ENCODE peak calls at places on chromosomes 6 and 20, in nine cellular contexts. One of them, this sample, is unnamed.

GRCh38 chr6:119116712-119117281 is 38.3 kb upstream of the FAM184A start:
- DNase-seq in endothelial cell of umbilical vein: peak
- DNase-seq in suprapubic skin: no peak
- DNase-seq in HCT116: no peak
- DNase-seq in prostate gland: no peak
- DNase-seq in HepG2: no peak
- DNase-seq in K562: no peak
- DNase-seq in stomach: no peak
- DNase-seq in breast epithelium: no peak
- DNase-seq in this sample: no peak

GRCh38 chr6:36177166-36177565 is 19.4 kb upstream of the BRPF3 start:
- DNase-seq in K562: no peak
- DNase-seq in prostate gland: no peak
- DNase-seq in breast epithelium: no peak
- DNase-seq in endothelial cell of umbilical vein: no peak
- DNase-seq in stomach: no peak
- DNase-seq in HepG2: no peak
- DNase-seq in suprapubic skin: no peak
- DNase-seq in HCT116: no peak
- DNase-seq in this sample: no peak

GRCh38 chr6:42200035-42200434 is 5.3 kb upstream of the GUCA1B start:
- DNase-seq in stomach: no peak
- DNase-seq in HepG2: peak
- DNase-seq in endothelial cell of umbilical vein: no peak
- DNase-seq in suprapubic skin: no peak
- DNase-seq in prostate gland: peak
- DNase-seq in breast epithelium: no peak
- DNase-seq in K562: no peak
- DNase-seq in HCT116: no peak
- DNase-seq in this sample: no peak

GRCh38 chr6:127641905-127642304 is 64.9 kb downstream of the C6orf58 start:
- DNase-seq in HepG2: peak
- DNase-seq in stomach: no peak
- DNase-seq in suprapubic skin: no peak
- DNase-seq in breast epithelium: no peak
- DNase-seq in K562: no peak
- DNase-seq in HCT116: peak
- DNase-seq in endothelial cell of umbilical vein: peak
- DNase-seq in prostate gland: no peak
- DNase-seq in this sample: no peak

GRCh38 chr20:1827974-1828785 is 67.0 kb upstream of the SIRPA start:
- DNase-seq in prostate gland: peak
- DNase-seq in endothelial cell of umbilical vein: no peak
- DNase-seq in breast epithelium: peak
- DNase-seq in HepG2: peak
- DNase-seq in HCT116: peak
- DNase-seq in K562: no peak
- DNase-seq in stomach: peak
- DNase-seq in suprapubic skin: no peak
- DNase-seq in this sample: peak

GRCh38 chr20:30921286-30922071 is 336.0 kb upstream of the DEFB115 start:
- DNase-seq in suprapubic skin: no peak
- DNase-seq in prostate gland: no peak
- DNase-seq in stomach: no peak
- DNase-seq in K562: no peak
- DNase-seq in endothelial cell of umbilical vein: no peak
- DNase-seq in HepG2: no peak
- DNase-seq in breast epithelium: no peak
- DNase-seq in HCT116: no peak
- DNase-seq in this sample: no peak

GRCh38 chr20:22374678-22375590 is 209.4 kb downstream of the FOXA2 start:
- DNase-seq in HCT116: no peak
- DNase-seq in breast epithelium: no peak
- DNase-seq in prostate gland: no peak
- DNase-seq in suprapubic skin: no peak
- DNase-seq in stomach: no peak
- DNase-seq in HepG2: no peak
- DNase-seq in K562: no peak
- DNase-seq in endothelial cell of umbilical vein: no peak
- DNase-seq in this sample: no peak

GRCh38 chr6:26107935-26108334 is 20.7 kb downstream of the HFE start:
- DNase-seq in HCT116: no peak
- DNase-seq in prostate gland: no peak
- DNase-seq in breast epithelium: no peak
- DNase-seq in K562: peak
- DNase-seq in suprapubic skin: no peak
- DNase-seq in HepG2: no peak
- DNase-seq in stomach: no peak
- DNase-seq in endothelial cell of umbilical vein: no peak
- DNase-seq in this sample: no peak

GRCh38 chr20:23165307-23165750 is 79.2 kb upstream of the CD93 start:
- DNase-seq in HepG2: no peak
- DNase-seq in suprapubic skin: no peak
- DNase-seq in K562: peak
- DNase-seq in stomach: peak
- DNase-seq in endothelial cell of umbilical vein: no peak
- DNase-seq in breast epithelium: no peak
- DNase-seq in prostate gland: no peak
- DNase-seq in HCT116: no peak
- DNase-seq in this sample: peak

GRCh38 chr6:36592221-36592655 is 1.9 kb upstream of the SRSF3 start:
- DNase-seq in HCT116: no peak
- DNase-seq in HepG2: no peak
- DNase-seq in K562: no peak
- DNase-seq in suprapubic skin: no peak
- DNase-seq in breast epithelium: no peak
- DNase-seq in endothelial cell of umbilical vein: no peak
- DNase-seq in stomach: no peak
- DNase-seq in prostate gland: no peak
- DNase-seq in this sample: peak

DNA sequence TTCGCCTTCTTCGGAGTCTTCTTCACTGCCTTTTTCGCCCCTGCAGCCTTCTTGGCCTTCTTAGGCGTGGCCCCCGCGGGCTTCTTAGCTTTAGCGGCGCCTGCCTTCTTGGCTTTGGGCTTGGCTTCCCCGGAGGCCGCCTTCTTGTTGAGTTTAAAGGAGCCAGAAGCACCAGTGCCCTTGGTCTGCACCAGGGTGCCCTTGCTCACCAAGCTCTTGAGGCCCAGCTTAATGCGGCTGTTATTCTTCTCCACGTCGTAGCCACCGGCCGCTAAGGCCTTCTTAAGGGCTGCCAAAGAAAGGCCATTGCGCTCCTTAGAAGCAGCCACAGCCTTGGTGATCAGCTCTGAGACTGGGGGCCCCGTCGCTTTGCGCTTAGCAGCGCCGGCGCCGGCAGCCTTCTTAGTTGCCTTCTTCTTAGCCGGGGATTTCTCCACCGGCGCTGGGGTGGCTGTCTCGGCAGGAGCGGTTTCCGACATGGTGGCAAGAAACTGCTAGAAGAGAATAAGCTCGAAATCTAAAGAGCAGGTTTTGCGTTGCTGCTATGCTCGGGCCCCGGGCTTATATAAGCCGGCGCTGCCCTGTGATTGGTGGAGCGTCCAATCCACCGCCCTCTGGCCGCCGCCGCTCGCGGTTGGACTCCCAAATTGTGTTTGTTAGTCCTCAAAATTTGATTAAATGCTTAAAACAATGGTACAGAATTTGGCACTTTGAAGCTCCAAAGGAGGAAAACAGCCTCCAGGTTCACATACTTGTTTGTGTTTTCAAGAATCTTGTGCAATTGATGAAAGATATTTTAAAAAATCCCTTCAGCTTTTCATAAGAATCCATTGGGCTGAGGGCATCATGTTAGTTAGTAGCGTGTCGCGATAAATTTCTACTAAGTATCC is 44.9 kb downstream of the OR2B2 start:
- DNase-seq in suprapubic skin: peak
- DNase-seq in HepG2: peak
- DNase-seq in prostate gland: no peak
- DNase-seq in HCT116: no peak
- DNase-seq in breast epithelium: no peak
- DNase-seq in K562: peak
- DNase-seq in endothelial cell of umbilical vein: peak
- DNase-seq in stomach: peak
- DNase-seq in this sample: peak
- TF ChIP-seq POLR2A in suprapubic skin: no peak
- TF ChIP-seq POLR2A in HepG2: peak
- TF ChIP-seq POLR2A in prostate gland: peak
- TF ChIP-seq POLR2A in HCT116: no peak
- TF ChIP-seq POLR2A in breast epithelium: peak
- TF ChIP-seq POLR2A in K562: peak
- TF ChIP-seq POLR2A in endothelial cell of umbilical vein: peak
- TF ChIP-seq POLR2A in stomach: peak
- TF ChIP-seq POLR2A in this sample: peak

DNA sequence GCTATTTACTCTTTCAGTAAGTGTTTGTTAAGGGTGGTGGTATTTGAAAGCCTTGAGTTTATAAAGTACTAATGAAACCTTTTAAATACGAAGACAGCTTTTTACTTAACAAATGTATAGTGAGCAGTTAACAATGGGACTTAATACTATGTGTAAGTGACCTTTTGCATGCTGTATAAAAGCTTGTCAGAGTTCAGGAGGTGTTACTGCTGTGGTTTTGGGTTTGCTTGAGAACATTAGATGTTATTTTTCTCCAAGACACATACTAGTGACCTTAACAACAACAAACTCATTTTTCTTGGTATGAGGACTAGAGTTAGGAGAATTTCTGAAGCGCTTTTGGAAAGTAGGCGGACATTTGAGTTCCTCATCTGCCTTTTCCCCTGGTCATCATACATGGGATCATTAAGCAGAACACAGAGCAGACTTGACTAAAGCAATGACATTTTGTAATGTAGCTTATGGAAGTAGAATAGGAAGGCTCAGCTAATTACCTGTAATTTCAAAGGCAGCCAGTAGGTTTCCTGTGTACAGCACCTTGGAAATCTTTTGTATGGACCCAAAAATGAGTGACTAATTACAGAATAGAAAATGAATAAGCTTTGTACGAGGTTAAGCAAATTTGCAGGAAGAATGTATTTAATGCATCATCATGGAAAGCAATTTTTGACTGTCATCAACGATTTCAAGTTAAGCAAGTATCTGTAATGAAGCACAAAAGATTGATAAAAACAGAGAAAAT is 14.1 kb downstream of the CDYL start:
- DNase-seq in HepG2: no peak
- DNase-seq in stomach: no peak
- DNase-seq in suprapubic skin: no peak
- DNase-seq in HCT116: no peak
- DNase-seq in breast epithelium: no peak
- DNase-seq in prostate gland: no peak
- DNase-seq in K562: no peak
- DNase-seq in endothelial cell of umbilical vein: no peak
- DNase-seq in this sample: no peak
- TF ChIP-seq CTCF in HepG2: no peak
- TF ChIP-seq CTCF in stomach: no peak
- TF ChIP-seq CTCF in suprapubic skin: no peak
- TF ChIP-seq CTCF in HCT116: peak
- TF ChIP-seq CTCF in breast epithelium: no peak
- TF ChIP-seq CTCF in prostate gland: no peak
- TF ChIP-seq CTCF in K562: peak
- TF ChIP-seq CTCF in endothelial cell of umbilical vein: no peak
- TF ChIP-seq CTCF in this sample: no peak

DNA sequence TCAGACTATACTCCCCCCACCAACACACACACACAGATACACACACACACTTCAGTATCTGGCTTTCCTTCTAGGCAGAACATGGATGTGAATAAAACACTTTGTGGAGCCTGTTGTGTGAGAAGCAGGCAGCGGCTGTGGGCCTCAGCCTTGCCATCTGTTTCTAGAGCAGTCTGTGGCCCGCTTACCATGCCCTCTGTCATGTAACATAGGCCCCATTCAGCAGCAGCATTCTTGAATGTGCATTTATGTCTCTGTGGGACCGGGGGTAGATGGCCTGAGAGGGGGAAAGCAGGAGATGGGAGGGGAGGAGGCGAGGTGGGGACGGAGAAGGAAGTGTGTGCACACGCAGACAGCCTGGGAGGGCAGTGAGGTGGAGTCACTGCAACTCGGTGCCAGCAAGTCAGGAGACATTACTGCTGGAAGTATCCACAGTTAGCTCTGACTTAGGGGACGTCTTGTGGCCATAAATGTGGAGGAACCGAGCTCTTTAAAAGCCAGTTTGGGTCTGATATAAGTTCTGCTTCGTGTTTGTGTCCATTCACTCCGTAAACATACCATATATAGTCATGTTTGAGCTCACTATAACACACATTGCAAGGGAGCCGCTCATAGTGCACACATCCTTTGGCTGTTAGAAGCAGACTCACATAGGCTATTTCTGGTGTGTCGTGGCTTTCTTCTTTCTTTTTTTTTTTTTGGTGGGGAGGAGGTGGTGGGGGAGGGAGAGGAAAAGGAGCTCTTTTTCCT is 38.5 kb downstream of the RREB1 start:
- DNase-seq in prostate gland: peak
- DNase-seq in HCT116: no peak
- DNase-seq in suprapubic skin: peak
- DNase-seq in endothelial cell of umbilical vein: peak
- DNase-seq in breast epithelium: peak
- DNase-seq in HepG2: peak
- DNase-seq in stomach: peak
- DNase-seq in K562: no peak
- DNase-seq in this sample: peak
- TF ChIP-seq POLR2AphosphoS5 in prostate gland: peak
- TF ChIP-seq POLR2AphosphoS5 in HCT116: no peak
- TF ChIP-seq POLR2AphosphoS5 in suprapubic skin: peak
- TF ChIP-seq POLR2AphosphoS5 in endothelial cell of umbilical vein: no peak
- TF ChIP-seq POLR2AphosphoS5 in breast epithelium: no peak
- TF ChIP-seq POLR2AphosphoS5 in HepG2: no peak
- TF ChIP-seq POLR2AphosphoS5 in stomach: peak
- TF ChIP-seq POLR2AphosphoS5 in K562: peak
- TF ChIP-seq POLR2AphosphoS5 in this sample: peak

GRCh38 chr20:47662483-47663353 is 122.6 kb downstream of the SULF2 start:
- DNase-seq in HCT116: no peak
- DNase-seq in HepG2: no peak
- DNase-seq in K562: no peak
- DNase-seq in endothelial cell of umbilical vein: peak
- DNase-seq in suprapubic skin: no peak
- DNase-seq in stomach: no peak
- DNase-seq in breast epithelium: peak
- DNase-seq in prostate gland: no peak
- DNase-seq in this sample: no peak

GRCh38 chr20:47663354-47664067 is 121.8 kb downstream of the SULF2 start:
- DNase-seq in endothelial cell of umbilical vein: peak
- DNase-seq in breast epithelium: peak
- DNase-seq in stomach: peak
- DNase-seq in prostate gland: peak
- DNase-seq in K562: peak
- DNase-seq in suprapubic skin: peak
- DNase-seq in HCT116: peak
- DNase-seq in HepG2: peak
- DNase-seq in this sample: peak

GRCh38 chr20:47665221-47665991 is 119.9 kb downstream of the SULF2 start:
- DNase-seq in K562: no peak
- DNase-seq in HCT116: no peak
- DNase-seq in HepG2: no peak
- DNase-seq in stomach: no peak
- DNase-seq in prostate gland: no peak
- DNase-seq in suprapubic skin: peak
- DNase-seq in breast epithelium: no peak
- DNase-seq in endothelial cell of umbilical vein: no peak
- DNase-seq in this sample: no peak

GRCh38 chr20:47664744-47665143 is 120.5 kb downstream of the SULF2 start:
- DNase-seq in breast epithelium: no peak
- DNase-seq in suprapubic skin: no peak
- DNase-seq in HepG2: no peak
- DNase-seq in K562: no peak
- DNase-seq in endothelial cell of umbilical vein: no peak
- DNase-seq in prostate gland: no peak
- DNase-seq in HCT116: no peak
- DNase-seq in stomach: no peak
- DNase-seq in this sample: no peak

GRCh38 chr20:47664068-47664437 is 121.2 kb downstream of the SULF2 start:
- DNase-seq in stomach: no peak
- DNase-seq in K562: no peak
- DNase-seq in prostate gland: no peak
- DNase-seq in HCT116: no peak
- DNase-seq in HepG2: no peak
- DNase-seq in endothelial cell of umbilical vein: no peak
- DNase-seq in suprapubic skin: no peak
- DNase-seq in breast epithelium: no peak
- DNase-seq in this sample: peak
- TF ChIP-seq POLR2A in stomach: no peak
- TF ChIP-seq POLR2A in K562: no peak
- TF ChIP-seq POLR2A in prostate gland: no peak
- TF ChIP-seq POLR2A in HCT116: no peak
- TF ChIP-seq POLR2A in HepG2: no peak
- TF ChIP-seq POLR2A in endothelial cell of umbilical vein: no peak
- TF ChIP-seq POLR2A in suprapubic skin: no peak
- TF ChIP-seq POLR2A in breast epithelium: no peak
- TF ChIP-seq POLR2A in this sample: no peak

This sample was measured in transverse colon.